ENCODE peak calls at places on chromosomes 13 and 19, in nine cellular contexts. One of them, this sample, is unnamed.

GRCh38 chr19:17829855-17830566 is 8.7 kb upstream of the INSL3 start:
- DNase-seq in epithelial cell of esophagus: peak; percentile 79
- DNase-seq in CD4-positive, alpha-beta memory T cell: no peak
- DNase-seq in K562: peak; percentile 88
- DNase-seq in HFF-Myc: no peak
- DNase-seq in tibial nerve: no peak
- DNase-seq in MM.1S: no peak
- DNase-seq in right lobe of liver: no peak
- DNase-seq in BJ: no peak
- DNase-seq in this sample: no peak

GRCh38 chr13:38090913-38091312 is 221.3 kb upstream of the TRPC4 start:
- DNase-seq in MM.1S: no peak
- DNase-seq in HFF-Myc: no peak
- DNase-seq in tibial nerve: no peak
- DNase-seq in K562: no peak
- DNase-seq in right lobe of liver: no peak
- DNase-seq in BJ: no peak
- DNase-seq in epithelial cell of esophagus: no peak
- DNase-seq in CD4-positive, alpha-beta memory T cell: no peak
- DNase-seq in this sample: peak; percentile 3

GRCh38 chr13:48908381-48909087 is 67.2 kb upstream of the FNDC3A start:
- DNase-seq in K562: no peak
- DNase-seq in HFF-Myc: no peak
- DNase-seq in BJ: no peak
- DNase-seq in CD4-positive, alpha-beta memory T cell: no peak
- DNase-seq in right lobe of liver: no peak
- DNase-seq in MM.1S: no peak
- DNase-seq in tibial nerve: no peak
- DNase-seq in epithelial cell of esophagus: peak; percentile 66
- DNase-seq in this sample: no peak

GRCh38 chr19:35306473-35307246 is 14.7 kb downstream of the MAG start:
- DNase-seq in MM.1S: no peak
- DNase-seq in HFF-Myc: no peak
- DNase-seq in tibial nerve: no peak
- DNase-seq in K562: no peak
- DNase-seq in right lobe of liver: no peak
- DNase-seq in epithelial cell of esophagus: peak; percentile 18
- DNase-seq in CD4-positive, alpha-beta memory T cell: no peak
- DNase-seq in BJ: no peak
- DNase-seq in this sample: no peak

GRCh38 chr19:29504454-29504853 is 21.3 kb upstream of the VSTM2B start:
- DNase-seq in K562: no peak
- DNase-seq in MM.1S: no peak
- DNase-seq in tibial nerve: no peak
- DNase-seq in HFF-Myc: no peak
- DNase-seq in epithelial cell of esophagus: no peak
- DNase-seq in right lobe of liver: no peak
- DNase-seq in CD4-positive, alpha-beta memory T cell: no peak
- DNase-seq in BJ: no peak
- DNase-seq in this sample: no peak

GRCh38 chr13:48232420-48233096 is 448 bp upstream of the ITM2B start:
- DNase-seq in right lobe of liver: no peak
- DNase-seq in HFF-Myc: no peak
- DNase-seq in tibial nerve: no peak
- DNase-seq in K562: peak; percentile 10
- DNase-seq in epithelial cell of esophagus: no peak
- DNase-seq in MM.1S: no peak
- DNase-seq in CD4-positive, alpha-beta memory T cell: no peak
- DNase-seq in BJ: no peak
- DNase-seq in this sample: no peak

GRCh38 chr13:59790626-59791025 is 373.1 kb downstream of the DIAPH3 start:
- DNase-seq in MM.1S: no peak
- DNase-seq in right lobe of liver: no peak
- DNase-seq in epithelial cell of esophagus: no peak
- DNase-seq in CD4-positive, alpha-beta memory T cell: no peak
- DNase-seq in HFF-Myc: no peak
- DNase-seq in tibial nerve: no peak
- DNase-seq in BJ: no peak
- DNase-seq in K562: no peak
- DNase-seq in this sample: no peak

GRCh38 chr19:13441810-13442512 is 64.3 kb downstream of the CACNA1A start:
- DNase-seq in MM.1S: peak; percentile 49
- DNase-seq in right lobe of liver: no peak
- DNase-seq in tibial nerve: no peak
- DNase-seq in HFF-Myc: peak; percentile 35
- DNase-seq in K562: peak; percentile 69
- DNase-seq in BJ: no peak
- DNase-seq in epithelial cell of esophagus: peak; percentile 40
- DNase-seq in CD4-positive, alpha-beta memory T cell: peak; percentile 28
- DNase-seq in this sample: peak; percentile 54

GRCh38 chr13:97259787-97260641 is 37.9 kb downstream of the MBNL2 start:
- DNase-seq in MM.1S: no peak
- DNase-seq in tibial nerve: no peak
- DNase-seq in epithelial cell of esophagus: peak; percentile 40
- DNase-seq in K562: peak; percentile 76
- DNase-seq in right lobe of liver: no peak
- DNase-seq in BJ: no peak
- DNase-seq in HFF-Myc: no peak
- DNase-seq in CD4-positive, alpha-beta memory T cell: no peak
- DNase-seq in this sample: no peak

GRCh38 chr13:27404680-27405079 is 19.7 kb upstream of the GTF3A start:
- DNase-seq in CD4-positive, alpha-beta memory T cell: no peak
- DNase-seq in right lobe of liver: peak; percentile 87
- DNase-seq in epithelial cell of esophagus: no peak
- DNase-seq in HFF-Myc: no peak
- DNase-seq in K562: no peak
- DNase-seq in MM.1S: no peak
- DNase-seq in tibial nerve: no peak
- DNase-seq in BJ: no peak
- DNase-seq in this sample: no peak

GRCh38 chr13:38960175-38960574 is 30.5 kb downstream of the STOML3 start:
- DNase-seq in BJ: no peak
- DNase-seq in K562: no peak
- DNase-seq in right lobe of liver: no peak
- DNase-seq in epithelial cell of esophagus: no peak
- DNase-seq in CD4-positive, alpha-beta memory T cell: no peak
- DNase-seq in tibial nerve: no peak
- DNase-seq in HFF-Myc: no peak
- DNase-seq in MM.1S: no peak
- DNase-seq in this sample: no peak

GRCh38 chr13:75636339-75637095 is 387 bp downstream of the LMO7 start:
- DNase-seq in CD4-positive, alpha-beta memory T cell: peak; percentile 64
- DNase-seq in MM.1S: peak; percentile 54
- DNase-seq in tibial nerve: peak; percentile 6
- DNase-seq in epithelial cell of esophagus: peak; percentile 26
- DNase-seq in BJ: no peak
- DNase-seq in right lobe of liver: no peak
- DNase-seq in HFF-Myc: no peak
- DNase-seq in K562: peak; percentile 17
- DNase-seq in this sample: peak; percentile 17

GRCh38 chr19:48511800-48512503 is at the start of gene LMTK3:
- DNase-seq in BJ: no peak
- DNase-seq in right lobe of liver: no peak
- DNase-seq in MM.1S: no peak
- DNase-seq in CD4-positive, alpha-beta memory T cell: peak; percentile 86
- DNase-seq in HFF-Myc: no peak
- DNase-seq in epithelial cell of esophagus: no peak
- DNase-seq in K562: peak; percentile 75
- DNase-seq in tibial nerve: no peak
- DNase-seq in this sample: peak; percentile 95

DNA sequence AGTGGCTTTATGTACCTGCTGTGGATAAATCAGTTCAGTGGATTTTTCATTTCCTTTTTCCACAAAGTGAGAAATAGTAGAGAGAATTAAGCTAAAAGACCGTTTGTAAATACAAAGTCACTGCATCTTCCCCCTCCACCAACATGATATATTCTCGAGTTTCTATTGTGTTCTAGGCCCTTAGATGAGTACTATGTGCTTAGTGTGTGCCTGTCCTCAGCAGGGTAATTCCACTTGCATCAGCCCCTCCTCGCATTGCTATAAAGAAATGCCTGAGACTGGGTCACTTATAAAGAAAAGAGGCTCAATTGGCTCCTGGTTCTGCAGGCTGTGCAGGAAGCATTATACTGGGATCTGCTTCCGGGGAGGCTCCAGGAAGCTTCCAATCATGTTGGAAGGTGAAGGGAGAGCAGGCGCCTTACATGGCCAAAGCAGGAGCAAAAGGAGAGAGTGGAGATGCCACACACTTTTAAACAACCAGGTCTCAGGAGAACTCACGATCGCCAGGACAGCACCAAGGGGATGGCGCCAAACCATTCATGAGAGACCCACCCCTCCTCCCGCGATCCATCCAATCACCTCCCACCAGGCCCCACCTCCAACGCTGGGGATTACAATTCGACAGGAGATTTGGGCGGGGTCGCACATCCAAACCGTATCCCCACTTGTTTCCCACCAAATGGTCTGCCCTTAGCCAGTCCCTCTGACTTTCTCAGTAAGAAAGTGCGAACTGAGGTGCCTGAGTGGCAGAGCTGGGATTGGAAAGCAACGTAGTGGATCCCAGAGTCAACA is 102.3 kb upstream of the ABCC4 start:
- DNase-seq in CD4-positive, alpha-beta memory T cell: no peak
- DNase-seq in epithelial cell of esophagus: no peak
- DNase-seq in MM.1S: no peak
- DNase-seq in right lobe of liver: no peak
- DNase-seq in tibial nerve: no peak
- DNase-seq in HFF-Myc: no peak
- DNase-seq in K562: no peak
- DNase-seq in BJ: no peak
- DNase-seq in this sample: no peak
- H3K4me3 ChIP-seq in CD4-positive, alpha-beta memory T cell: peak overlapping the region; percentile 58
- H3K4me3 ChIP-seq in epithelial cell of esophagus: peak overlapping the region; percentile 42
- H3K4me3 ChIP-seq in MM.1S: peak overlapping the region; percentile 42
- H3K4me3 ChIP-seq in right lobe of liver: no peak overlapping the region
- H3K4me3 ChIP-seq in tibial nerve: peak overlapping the region; percentile 30
- H3K4me3 ChIP-seq in HFF-Myc: peak overlapping the region; percentile 43
- H3K4me3 ChIP-seq in K562: no peak overlapping the region
- H3K4me3 ChIP-seq in BJ: peak overlapping the region; percentile 32
- H3K4me3 ChIP-seq in this sample: no peak overlapping the region

DNA sequence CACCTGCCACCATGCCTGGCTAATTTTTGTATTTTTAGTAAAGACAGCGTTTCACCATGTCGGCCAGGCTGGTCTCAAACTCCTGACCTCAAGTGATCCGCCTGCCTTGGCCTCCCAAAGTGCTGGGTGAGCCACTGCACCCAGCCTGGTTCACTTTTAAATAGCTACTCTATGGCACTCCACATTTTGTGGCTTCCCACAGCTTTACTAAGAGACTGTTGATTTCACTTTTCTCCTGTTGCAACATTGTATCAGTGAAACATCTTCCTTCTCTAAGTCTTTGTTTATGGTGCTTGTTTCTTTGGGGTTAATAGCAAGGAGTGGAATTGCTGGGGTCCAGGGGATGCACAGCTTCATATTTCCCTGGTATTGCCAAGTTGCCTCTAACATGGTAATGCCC is 12.3 kb downstream of the TMEM38A start:
- DNase-seq in K562: no peak
- DNase-seq in HFF-Myc: no peak
- DNase-seq in right lobe of liver: no peak
- DNase-seq in tibial nerve: no peak
- DNase-seq in CD4-positive, alpha-beta memory T cell: no peak
- DNase-seq in BJ: no peak
- DNase-seq in MM.1S: no peak
- DNase-seq in epithelial cell of esophagus: no peak
- DNase-seq in this sample: no peak
- H3K4me3 ChIP-seq in K562: no peak overlapping the region
- H3K4me3 ChIP-seq in HFF-Myc: no peak overlapping the region
- H3K4me3 ChIP-seq in right lobe of liver: no peak overlapping the region
- H3K4me3 ChIP-seq in tibial nerve: no peak overlapping the region
- H3K4me3 ChIP-seq in CD4-positive, alpha-beta memory T cell: no peak overlapping the region
- H3K4me3 ChIP-seq in BJ: no peak overlapping the region
- H3K4me3 ChIP-seq in MM.1S: no peak overlapping the region
- H3K4me3 ChIP-seq in epithelial cell of esophagus: no peak overlapping the region
- H3K4me3 ChIP-seq in this sample: no peak overlapping the region

GRCh38 chr19:7905298-7905697 is 1.6 kb downstream of the MAP2K7 start:
- DNase-seq in MM.1S: no peak
- DNase-seq in BJ: no peak
- DNase-seq in K562: no peak
- DNase-seq in CD4-positive, alpha-beta memory T cell: no peak
- DNase-seq in tibial nerve: no peak
- DNase-seq in epithelial cell of esophagus: no peak
- DNase-seq in HFF-Myc: no peak
- DNase-seq in right lobe of liver: peak; percentile 48
- DNase-seq in this sample: no peak
- H3K4me3 ChIP-seq in MM.1S: peak overlapping the region; percentile 75
- H3K4me3 ChIP-seq in BJ: no peak overlapping the region
- H3K4me3 ChIP-seq in K562: peak overlapping the region; percentile 96
- H3K4me3 ChIP-seq in CD4-positive, alpha-beta memory T cell: peak overlapping the region; percentile 61
- H3K4me3 ChIP-seq in tibial nerve: no peak overlapping the region
- H3K4me3 ChIP-seq in epithelial cell of esophagus: peak overlapping the region; percentile 88
- H3K4me3 ChIP-seq in HFF-Myc: peak overlapping the region; percentile 94
- H3K4me3 ChIP-seq in right lobe of liver: no peak overlapping the region
- H3K4me3 ChIP-seq in this sample: no peak overlapping the region

GRCh38 chr13:66208589-66208988 is 1021.5 kb downstream of the PCDH9 start:
- DNase-seq in BJ: no peak
- DNase-seq in right lobe of liver: no peak
- DNase-seq in MM.1S: no peak
- DNase-seq in CD4-positive, alpha-beta memory T cell: no peak
- DNase-seq in tibial nerve: no peak
- DNase-seq in K562: no peak
- DNase-seq in epithelial cell of esophagus: no peak
- DNase-seq in HFF-Myc: no peak
- DNase-seq in this sample: no peak

GRCh38 chr13:66214467-66214866 is 1015.7 kb downstream of the PCDH9 start:
- DNase-seq in right lobe of liver: no peak
- DNase-seq in CD4-positive, alpha-beta memory T cell: no peak
- DNase-seq in epithelial cell of esophagus: no peak
- DNase-seq in HFF-Myc: no peak
- DNase-seq in K562: no peak
- DNase-seq in MM.1S: no peak
- DNase-seq in BJ: no peak
- DNase-seq in tibial nerve: no peak
- DNase-seq in this sample: no peak

GRCh38 chr13:66207610-66208009 is 1022.5 kb downstream of the PCDH9 start:
- DNase-seq in epithelial cell of esophagus: no peak
- DNase-seq in tibial nerve: no peak
- DNase-seq in MM.1S: no peak
- DNase-seq in right lobe of liver: no peak
- DNase-seq in HFF-Myc: no peak
- DNase-seq in K562: no peak
- DNase-seq in BJ: no peak
- DNase-seq in CD4-positive, alpha-beta memory T cell: no peak
- DNase-seq in this sample: no peak

GRCh38 chr13:66212511-66212910 is 1017.6 kb downstream of the PCDH9 start:
- DNase-seq in tibial nerve: no peak
- DNase-seq in MM.1S: no peak
- DNase-seq in HFF-Myc: no peak
- DNase-seq in right lobe of liver: no peak
- DNase-seq in epithelial cell of esophagus: no peak
- DNase-seq in K562: no peak
- DNase-seq in CD4-positive, alpha-beta memory T cell: no peak
- DNase-seq in BJ: no peak
- DNase-seq in this sample: no peak

DNA sequence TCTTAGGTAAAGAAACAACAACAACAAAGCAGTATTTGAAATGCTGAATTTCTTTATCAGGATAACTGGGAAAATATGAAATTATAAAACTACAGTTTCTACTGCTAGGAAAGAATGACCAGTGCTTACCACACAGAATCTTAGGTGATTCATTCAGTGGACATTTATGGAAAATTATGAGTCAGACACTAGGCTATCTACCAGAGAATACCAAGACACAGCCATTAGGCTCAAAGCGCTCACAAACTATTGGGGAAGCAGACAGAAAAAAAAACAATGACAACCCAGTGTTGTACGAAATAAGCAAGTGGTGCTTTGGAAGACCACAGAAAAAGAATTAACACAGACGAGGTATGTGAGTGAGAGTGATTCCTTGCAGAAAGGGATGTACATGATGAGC is 1019.5 kb downstream of the PCDH9 start:
- DNase-seq in CD4-positive, alpha-beta memory T cell: no peak
- DNase-seq in HFF-Myc: peak; percentile 12
- DNase-seq in K562: no peak
- DNase-seq in MM.1S: no peak
- DNase-seq in tibial nerve: no peak
- DNase-seq in right lobe of liver: no peak
- DNase-seq in BJ: peak; percentile 71
- DNase-seq in epithelial cell of esophagus: peak; percentile 51
- DNase-seq in this sample: no peak
- H3K4me3 ChIP-seq in CD4-positive, alpha-beta memory T cell: no peak overlapping the region
- H3K4me3 ChIP-seq in HFF-Myc: no peak overlapping the region
- H3K4me3 ChIP-seq in K562: no peak overlapping the region
- H3K4me3 ChIP-seq in MM.1S: no peak overlapping the region
- H3K4me3 ChIP-seq in tibial nerve: no peak overlapping the region
- H3K4me3 ChIP-seq in right lobe of liver: no peak overlapping the region
- H3K4me3 ChIP-seq in BJ: no peak overlapping the region
- H3K4me3 ChIP-seq in epithelial cell of esophagus: no peak overlapping the region
- H3K4me3 ChIP-seq in this sample: no peak overlapping the region